ENCODE peak calls at places on chromosomes 1 and 21, in four cellular contexts. T is CD8-positive, alpha-beta T cell; P is PC-9; E is astrocyte of the spinal cord. D is an unnamed sample.

GRCh38 chr1:200176181-200176580 is 148.7 kb downstream of the NR5A2 start:
- DNase-seq in P (no peak), E (no peak), T (no peak), D (no peak)

GRCh38 chr1:177163844-177164379 is 600 bp downstream of the ASTN1 start:
- DNase-seq in T (no peak), P (no peak), E (no peak), D (no peak)

GRCh38 chr1:205319081-205320018 is 2.2 kb downstream of the NUAK2 start:
- DNase-seq in T (peak), P (peak), E (peak), D (no peak)

GRCh38 chr1:31376374-31377134 is 3.7 kb upstream of the FABP3 start:
- DNase-seq in E (peak), P (no peak), T (no peak), D (no peak)

GRCh38 chr1:26372039-26372438 is 511 bp downstream of the ZNF683 start:
- DNase-seq in P (no peak), T (no peak), E (no peak), D (no peak)

GRCh38 chr21:41235214-41235613 is 67.3 kb downstream of the BACE2 start:
- DNase-seq in P (no peak), T (no peak), E (no peak), D (no peak)

GRCh38 chr1:78339490-78339889 is 151.3 kb upstream of the PTGFR start:
- DNase-seq in P (no peak), T (no peak), E (peak), D (peak)

GRCh38 chr1:25549273-25550154 is 6.1 kb downstream of the LDLRAP1 start:
- DNase-seq in P (peak), E (peak), T (peak), D (no peak)

GRCh38 chr1:112092656-112093371 is 103.3 kb upstream of the KCND3 start:
- DNase-seq in P (no peak), T (no peak), E (no peak), D (no peak)

GRCh38 chr1:3053986-3054385 is 15.0 kb upstream of the PRDM16 start:
- DNase-seq in T (no peak), P (no peak), E (no peak), D (no peak)

GRCh38 chr1:32873484-32873883 is 2.8 kb upstream of the FNDC5 start:
- DNase-seq in E (no peak), P (no peak), T (no peak), D (no peak)

GRCh38 chr1:32870615-32871363 is at the start of gene FNDC5:
- DNase-seq in E (no peak), P (no peak), T (peak), D (no peak)

GRCh38 chr1:32869844-32870614 is 683 bp downstream of the FNDC5 start:
- DNase-seq in T (peak), E (no peak), P (no peak), D (no peak)

GRCh38 chr1:32872189-32872898 is 1.6 kb upstream of the FNDC5 start:
- DNase-seq in P (peak), E (peak), T (peak), D (no peak)

GRCh38 chr1:32871364-32872188 is 864 bp upstream of the FNDC5 start:
- DNase-seq in T (peak), E (peak), P (no peak), D (no peak)
- H3K4me3 ChIP-seq in T (no peak), E (peak), P (no peak), D (peak)

GRCh38 chr1:163531345-163531744 is 209.6 kb downstream of the NUF2 start:
- DNase-seq in P (no peak), E (no peak), T (no peak), D (no peak)

GRCh38 chr1:163528710-163529348 is 207.1 kb downstream of the NUF2 start:
- DNase-seq in P (no peak), T (no peak), E (peak), D (peak)
- TF ChIP-seq CTCF in P (peak), T (peak), E (peak), D (peak)

GRCh38 chr1:246301553-246302250 is 205.4 kb downstream of the SMYD3 start:
- DNase-seq in E (no peak), P (no peak), T (no peak), D (no peak)
- H3K4me3 ChIP-seq in E (no peak), P (no peak), T (no peak), D (no peak)

GRCh38 chr1:9612871-9613624 is 24.3 kb downstream of the TMEM201 start:
- DNase-seq in E (no peak), P (no peak), T (no peak), D (no peak)

GRCh38 chr1:9613625-9614299 is 25.1 kb downstream of the TMEM201 start:
- DNase-seq in E (no peak), P (no peak), T (no peak), D (no peak)

GRCh38 chr1:9618912-9619679 is 30.4 kb downstream of the TMEM201 start:
- DNase-seq in E (no peak), P (no peak), T (no peak), D (no peak)

GRCh38 chr1:9612162-9612845 is 23.6 kb downstream of the TMEM201 start:
- DNase-seq in P (no peak), T (no peak), E (no peak), D (no peak)

GRCh38 chr1:9615316-9616063 is 26.8 kb downstream of the TMEM201 start:
- DNase-seq in E (peak), P (no peak), T (peak), D (peak)
- TF ChIP-seq CTCF in E (peak), P (peak), T (peak), D (peak)

GRCh38 chr1:165222580-165222979 is 133.9 kb downstream of the LMX1A start:
- DNase-seq in T (no peak), P (no peak), E (no peak), D (no peak)
- H3K4me3 ChIP-seq in T (no peak), P (no peak), E (no peak), D (no peak)

GRCh38 chr1:197178998-197179397 is 32.5 kb upstream of the ASPM start:
- DNase-seq in T (no peak), E (peak), P (peak), D (no peak)
- TF ChIP-seq CTCF in T (no peak), E (peak), P (no peak), D (no peak)

GRCh38 chr1:179127163-179127895 is 45.5 kb downstream of the TOR3A start:
- DNase-seq in T (no peak), P (no peak), E (peak), D (no peak)

GRCh38 chr1:179126338-179127060 is 44.6 kb downstream of the TOR3A start:
- DNase-seq in T (no peak), P (no peak), E (peak), D (no peak)

GRCh38 chr1:179128520-179128919 is 46.6 kb downstream of the TOR3A start:
- DNase-seq in P (peak), T (no peak), E (no peak), D (no peak)

GRCh38 chr1:179124866-179125265 is 43.0 kb downstream of the TOR3A start:
- DNase-seq in E (peak), T (no peak), P (no peak), D (no peak)

GRCh38 chr1:179129702-179130473 is 48.0 kb downstream of the TOR3A start:
- DNase-seq in T (peak), P (no peak), E (peak), D (no peak)
- H3K4me3 ChIP-seq in T (peak), P (no peak), E (no peak), D (peak)